ENCODE peak calls at places on chromosome 11, in five cellular contexts. One of them, this sample, is unnamed.
A peak's percentile ranks its signal among the peaks of the same experiment; 100 is the strongest.

GRCh38 chr11:134468081-134468668 is 56.1 kb upstream of the B3GAT1 start:
- DNase-seq in stomach: no peak
- DNase-seq in AML-193: no peak
- DNase-seq in MCF 10A: no peak
- DNase-seq in stimulated activated CD8-positive, alpha-beta memory T cell treated with anti-CD3 and anti-CD28 coated beads, Interleukin-7, amount 100 ng/mL, for 1 hour: no peak
- DNase-seq in this sample: no peak

GRCh38 chr11:65651589-65652510 is 10.9 kb downstream of the RELA start:
- DNase-seq in AML-193: no peak
- DNase-seq in stimulated activated CD8-positive, alpha-beta memory T cell treated with anti-CD3 and anti-CD28 coated beads, Interleukin-7, amount 100 ng/mL, for 1 hour: no peak
- DNase-seq in MCF 10A: peak; percentile 62
- DNase-seq in stomach: peak; percentile 86
- DNase-seq in this sample: no peak

GRCh38 chr11:11416502-11416901 is 63.5 kb upstream of the CSNK2A3 start:
- DNase-seq in stomach: no peak
- DNase-seq in stimulated activated CD8-positive, alpha-beta memory T cell treated with anti-CD3 and anti-CD28 coated beads, Interleukin-7, amount 100 ng/mL, for 1 hour: no peak
- DNase-seq in AML-193: peak; percentile 65
- DNase-seq in MCF 10A: peak; percentile 57
- DNase-seq in this sample: no peak

GRCh38 chr11:77126156-77126775 is 1.8 kb upstream of the MYO7A start:
- DNase-seq in MCF 10A: no peak
- DNase-seq in stomach: no peak
- DNase-seq in stimulated activated CD8-positive, alpha-beta memory T cell treated with anti-CD3 and anti-CD28 coated beads, Interleukin-7, amount 100 ng/mL, for 1 hour: no peak
- DNase-seq in AML-193: no peak
- DNase-seq in this sample: no peak

GRCh38 chr11:64885367-64886286 is 7.2 kb upstream of the EHD1 start:
- DNase-seq in MCF 10A: peak; percentile 70
- DNase-seq in AML-193: peak; percentile 98
- DNase-seq in stomach: no peak
- DNase-seq in stimulated activated CD8-positive, alpha-beta memory T cell treated with anti-CD3 and anti-CD28 coated beads, Interleukin-7, amount 100 ng/mL, for 1 hour: no peak
- DNase-seq in this sample: no peak

GRCh38 chr11:111446404-111447152 is 65.6 kb downstream of the BTG4 start:
- DNase-seq in stimulated activated CD8-positive, alpha-beta memory T cell treated with anti-CD3 and anti-CD28 coated beads, Interleukin-7, amount 100 ng/mL, for 1 hour: peak; percentile 45
- DNase-seq in stomach: peak; percentile 73
- DNase-seq in MCF 10A: peak; percentile 90
- DNase-seq in AML-193: peak; percentile 97
- DNase-seq in this sample: peak; percentile 58

GRCh38 chr11:3046641-3047040 is 10.6 kb downstream of the CARS1 start:
- DNase-seq in AML-193: no peak
- DNase-seq in MCF 10A: no peak
- DNase-seq in stomach: no peak
- DNase-seq in stimulated activated CD8-positive, alpha-beta memory T cell treated with anti-CD3 and anti-CD28 coated beads, Interleukin-7, amount 100 ng/mL, for 1 hour: no peak
- DNase-seq in this sample: no peak

GRCh38 chr11:27263046-27263445 is 100.0 kb downstream of the CCDC34 start:
- DNase-seq in AML-193: no peak
- DNase-seq in stimulated activated CD8-positive, alpha-beta memory T cell treated with anti-CD3 and anti-CD28 coated beads, Interleukin-7, amount 100 ng/mL, for 1 hour: no peak
- DNase-seq in MCF 10A: no peak
- DNase-seq in stomach: no peak
- DNase-seq in this sample: no peak

GRCh38 chr11:2424811-2425495 is 19.4 kb downstream of the TRPM5 start:
- DNase-seq in stomach: no peak
- DNase-seq in AML-193: no peak
- DNase-seq in MCF 10A: no peak
- DNase-seq in stimulated activated CD8-positive, alpha-beta memory T cell treated with anti-CD3 and anti-CD28 coated beads, Interleukin-7, amount 100 ng/mL, for 1 hour: no peak
- DNase-seq in this sample: no peak

GRCh38 chr11:84790849-84791427 is 836.2 kb downstream of the DLG2 start:
- DNase-seq in stomach: no peak
- DNase-seq in AML-193: no peak
- DNase-seq in stimulated activated CD8-positive, alpha-beta memory T cell treated with anti-CD3 and anti-CD28 coated beads, Interleukin-7, amount 100 ng/mL, for 1 hour: no peak
- DNase-seq in MCF 10A: no peak
- DNase-seq in this sample: no peak

GRCh38 chr11:118319031-118319814 is 14.7 kb downstream of the CD3E start:
- DNase-seq in stimulated activated CD8-positive, alpha-beta memory T cell treated with anti-CD3 and anti-CD28 coated beads, Interleukin-7, amount 100 ng/mL, for 1 hour: no peak
- DNase-seq in stomach: no peak
- DNase-seq in MCF 10A: no peak
- DNase-seq in AML-193: peak; percentile 85
- DNase-seq in this sample: no peak

GRCh38 chr11:130904380-130904779 is 11.9 kb downstream of the SNX19 start:
- DNase-seq in stimulated activated CD8-positive, alpha-beta memory T cell treated with anti-CD3 and anti-CD28 coated beads, Interleukin-7, amount 100 ng/mL, for 1 hour: no peak
- DNase-seq in MCF 10A: peak; percentile 25
- DNase-seq in AML-193: peak; percentile 3
- DNase-seq in stomach: no peak
- DNase-seq in this sample: no peak

GRCh38 chr11:108601150-108601549 is 7.6 kb upstream of the EXPH5 start:
- DNase-seq in stimulated activated CD8-positive, alpha-beta memory T cell treated with anti-CD3 and anti-CD28 coated beads, Interleukin-7, amount 100 ng/mL, for 1 hour: no peak
- DNase-seq in AML-193: no peak
- DNase-seq in MCF 10A: no peak
- DNase-seq in stomach: no peak
- DNase-seq in this sample: no peak

GRCh38 chr11:64372802-64373597 is 14.0 kb downstream of the RPS6KA4 start:
- DNase-seq in stomach: no peak
- DNase-seq in stimulated activated CD8-positive, alpha-beta memory T cell treated with anti-CD3 and anti-CD28 coated beads, Interleukin-7, amount 100 ng/mL, for 1 hour: no peak
- DNase-seq in AML-193: no peak
- DNase-seq in MCF 10A: no peak
- DNase-seq in this sample: no peak

GRCh38 chr11:64849600-64850356 is 5.3 kb upstream of the CDC42BPG start:
- DNase-seq in stomach: no peak
- DNase-seq in stimulated activated CD8-positive, alpha-beta memory T cell treated with anti-CD3 and anti-CD28 coated beads, Interleukin-7, amount 100 ng/mL, for 1 hour: no peak
- DNase-seq in MCF 10A: no peak
- DNase-seq in AML-193: no peak
- DNase-seq in this sample: no peak

GRCh38 chr11:12884751-12885318 is 124.3 kb upstream of the RASSF10 start:
- DNase-seq in MCF 10A: no peak
- DNase-seq in stomach: no peak
- DNase-seq in stimulated activated CD8-positive, alpha-beta memory T cell treated with anti-CD3 and anti-CD28 coated beads, Interleukin-7, amount 100 ng/mL, for 1 hour: no peak
- DNase-seq in AML-193: no peak
- DNase-seq in this sample: no peak

GRCh38 chr11:69463181-69463891 is 18.1 kb upstream of the LINC01488 start:
- DNase-seq in stomach: no peak
- DNase-seq in AML-193: no peak
- DNase-seq in stimulated activated CD8-positive, alpha-beta memory T cell treated with anti-CD3 and anti-CD28 coated beads, Interleukin-7, amount 100 ng/mL, for 1 hour: no peak
- DNase-seq in MCF 10A: no peak
- DNase-seq in this sample: peak; percentile 4

GRCh38 chr11:114796954-114797721 is 118.8 kb downstream of the NXPE2 start:
- DNase-seq in MCF 10A: peak; percentile 28
- DNase-seq in AML-193: no peak
- DNase-seq in stimulated activated CD8-positive, alpha-beta memory T cell treated with anti-CD3 and anti-CD28 coated beads, Interleukin-7, amount 100 ng/mL, for 1 hour: no peak
- DNase-seq in stomach: no peak
- DNase-seq in this sample: no peak

GRCh38 chr11:69863544-69864200 is 44.5 kb upstream of the FGF3 start:
- DNase-seq in stimulated activated CD8-positive, alpha-beta memory T cell treated with anti-CD3 and anti-CD28 coated beads, Interleukin-7, amount 100 ng/mL, for 1 hour: no peak
- DNase-seq in AML-193: no peak
- DNase-seq in stomach: no peak
- DNase-seq in MCF 10A: no peak
- DNase-seq in this sample: no peak

GRCh38 chr11:122365545-122366380 is 249.7 kb upstream of the BLID start:
- DNase-seq in AML-193: no peak
- DNase-seq in stomach: no peak
- DNase-seq in stimulated activated CD8-positive, alpha-beta memory T cell treated with anti-CD3 and anti-CD28 coated beads, Interleukin-7, amount 100 ng/mL, for 1 hour: no peak
- DNase-seq in MCF 10A: no peak
- DNase-seq in this sample: no peak

GRCh38 chr11:126355926-126356897 is 726 bp downstream of the ST3GAL4 start:
- DNase-seq in stomach: no peak
- DNase-seq in stimulated activated CD8-positive, alpha-beta memory T cell treated with anti-CD3 and anti-CD28 coated beads, Interleukin-7, amount 100 ng/mL, for 1 hour: no peak
- DNase-seq in MCF 10A: peak; percentile 68
- DNase-seq in AML-193: peak; percentile 59
- DNase-seq in this sample: peak; percentile 31

GRCh38 chr11:112524808-112525207 is 264.1 kb upstream of the PLET1 start:
- DNase-seq in stimulated activated CD8-positive, alpha-beta memory T cell treated with anti-CD3 and anti-CD28 coated beads, Interleukin-7, amount 100 ng/mL, for 1 hour: no peak
- DNase-seq in MCF 10A: no peak
- DNase-seq in AML-193: no peak
- DNase-seq in stomach: peak; percentile 35
- DNase-seq in this sample: no peak

GRCh38 chr11:11025087-11025486 is 167.2 kb upstream of the ZBED5 start:
- DNase-seq in MCF 10A: peak; percentile 35
- DNase-seq in stomach: no peak
- DNase-seq in AML-193: no peak
- DNase-seq in stimulated activated CD8-positive, alpha-beta memory T cell treated with anti-CD3 and anti-CD28 coated beads, Interleukin-7, amount 100 ng/mL, for 1 hour: no peak
- DNase-seq in this sample: peak; percentile 67

GRCh38 chr11:991711-992307 is 44.7 kb downstream of the MUC6 start:
- DNase-seq in stimulated activated CD8-positive, alpha-beta memory T cell treated with anti-CD3 and anti-CD28 coated beads, Interleukin-7, amount 100 ng/mL, for 1 hour: no peak
- DNase-seq in stomach: no peak
- DNase-seq in AML-193: no peak
- DNase-seq in MCF 10A: no peak
- DNase-seq in this sample: no peak

GRCh38 chr11:119460130-119460529 is 37.2 kb upstream of the THY1 start:
- DNase-seq in MCF 10A: no peak
- DNase-seq in stomach: no peak
- DNase-seq in stimulated activated CD8-positive, alpha-beta memory T cell treated with anti-CD3 and anti-CD28 coated beads, Interleukin-7, amount 100 ng/mL, for 1 hour: no peak
- DNase-seq in AML-193: no peak
- DNase-seq in this sample: no peak

GRCh38 chr11:33065445-33066178 is 26.2 kb downstream of the TCP11L1 start:
- DNase-seq in MCF 10A: peak; percentile 70
- DNase-seq in stimulated activated CD8-positive, alpha-beta memory T cell treated with anti-CD3 and anti-CD28 coated beads, Interleukin-7, amount 100 ng/mL, for 1 hour: peak; percentile 54
- DNase-seq in AML-193: peak; percentile 31
- DNase-seq in stomach: peak; percentile 76
- DNase-seq in this sample: peak; percentile 50

GRCh38 chr11:85182437-85183109 is 444.6 kb downstream of the DLG2 start:
- DNase-seq in stimulated activated CD8-positive, alpha-beta memory T cell treated with anti-CD3 and anti-CD28 coated beads, Interleukin-7, amount 100 ng/mL, for 1 hour: no peak
- DNase-seq in MCF 10A: peak; percentile 46
- DNase-seq in AML-193: no peak
- DNase-seq in stomach: no peak
- DNase-seq in this sample: peak; percentile 41

GRCh38 chr11:114340311-114341131 is 44.3 kb downstream of the NNMT start:
- DNase-seq in AML-193: peak; percentile 66
- DNase-seq in MCF 10A: peak; percentile 74
- DNase-seq in stomach: peak; percentile 39
- DNase-seq in stimulated activated CD8-positive, alpha-beta memory T cell treated with anti-CD3 and anti-CD28 coated beads, Interleukin-7, amount 100 ng/mL, for 1 hour: no peak
- DNase-seq in this sample: no peak

GRCh38 chr11:68090287-68090686 is 30.9 kb downstream of the CHKA start:
- DNase-seq in stomach: no peak
- DNase-seq in AML-193: no peak
- DNase-seq in MCF 10A: no peak
- DNase-seq in stimulated activated CD8-positive, alpha-beta memory T cell treated with anti-CD3 and anti-CD28 coated beads, Interleukin-7, amount 100 ng/mL, for 1 hour: no peak
- DNase-seq in this sample: no peak

GRCh38 chr11:46003647-46004046 is 81.2 kb downstream of the LARGE2 start:
- DNase-seq in AML-193: peak; percentile 91
- DNase-seq in stomach: no peak
- DNase-seq in MCF 10A: no peak
- DNase-seq in stimulated activated CD8-positive, alpha-beta memory T cell treated with anti-CD3 and anti-CD28 coated beads, Interleukin-7, amount 100 ng/mL, for 1 hour: no peak
- DNase-seq in this sample: no peak

GRCh38 chr11:44179173-44179572 is 83.7 kb downstream of the EXT2 start:
- DNase-seq in stimulated activated CD8-positive, alpha-beta memory T cell treated with anti-CD3 and anti-CD28 coated beads, Interleukin-7, amount 100 ng/mL, for 1 hour: no peak
- DNase-seq in stomach: no peak
- DNase-seq in MCF 10A: no peak
- DNase-seq in AML-193: no peak
- DNase-seq in this sample: no peak

GRCh38 chr11:60130496-60130895 is 42.0 kb downstream of the MS4A2 start:
- DNase-seq in MCF 10A: peak; percentile 40
- DNase-seq in stomach: no peak
- DNase-seq in stimulated activated CD8-positive, alpha-beta memory T cell treated with anti-CD3 and anti-CD28 coated beads, Interleukin-7, amount 100 ng/mL, for 1 hour: no peak
- DNase-seq in AML-193: peak; percentile 67
- DNase-seq in this sample: no peak

GRCh38 chr11:13249992-13250391 is 27.6 kb upstream of the BMAL1 start:
- DNase-seq in MCF 10A: peak; percentile 36
- DNase-seq in stimulated activated CD8-positive, alpha-beta memory T cell treated with anti-CD3 and anti-CD28 coated beads, Interleukin-7, amount 100 ng/mL, for 1 hour: no peak
- DNase-seq in stomach: no peak
- DNase-seq in AML-193: no peak
- DNase-seq in this sample: no peak

GRCh38 chr11:14258177-14258935 is 100.6 kb downstream of the RRAS2 start:
- DNase-seq in stomach: no peak
- DNase-seq in stimulated activated CD8-positive, alpha-beta memory T cell treated with anti-CD3 and anti-CD28 coated beads, Interleukin-7, amount 100 ng/mL, for 1 hour: no peak
- DNase-seq in MCF 10A: peak; percentile 83
- DNase-seq in AML-193: no peak
- DNase-seq in this sample: peak; percentile 55

GRCh38 chr11:10731064-10731680 is 19.9 kb upstream of the CTR9 start:
- DNase-seq in stimulated activated CD8-positive, alpha-beta memory T cell treated with anti-CD3 and anti-CD28 coated beads, Interleukin-7, amount 100 ng/mL, for 1 hour: no peak
- DNase-seq in stomach: no peak
- DNase-seq in AML-193: no peak
- DNase-seq in MCF 10A: no peak
- DNase-seq in this sample: no peak

GRCh38 chr11:108973402-108974119 is 308.7 kb downstream of the DDX10 start:
- DNase-seq in stimulated activated CD8-positive, alpha-beta memory T cell treated with anti-CD3 and anti-CD28 coated beads, Interleukin-7, amount 100 ng/mL, for 1 hour: no peak
- DNase-seq in AML-193: no peak
- DNase-seq in stomach: no peak
- DNase-seq in MCF 10A: peak; percentile 77
- DNase-seq in this sample: peak; percentile 87

GRCh38 chr11:121652982-121653381 is 200.2 kb upstream of the SORL1-AS1 start:
- DNase-seq in AML-193: no peak
- DNase-seq in stomach: no peak
- DNase-seq in stimulated activated CD8-positive, alpha-beta memory T cell treated with anti-CD3 and anti-CD28 coated beads, Interleukin-7, amount 100 ng/mL, for 1 hour: no peak
- DNase-seq in MCF 10A: peak; percentile 16
- DNase-seq in this sample: no peak

This sample was measured in foreskin keratinocyte.